ENCODE peak calls at places on chromosomes 3 and 15, in nine cellular contexts. T is breast epithelium, A is WERI-Rb-1, X is heart right ventricle, S is H1, Z is DND-41, L is GM12878, R is left lung, O is gastrocnemius medialis. G is an unnamed sample.
A peak's percentile ranks its signal among the peaks of the same experiment; 100 is the strongest.

GRCh38 chr3:120080836-120081235 is 13.4 kb downstream of the GSK3B start:
- DNase-seq in X (no peak), Z (no peak), L (no peak), A (no peak), S (no peak), O (no peak), R (no peak), T (no peak), G (no peak)

GRCh38 chr15:51224428-51224827 is 114.0 kb downstream of the CYP19A1 start:
- DNase-seq in T (no peak), A (no peak), R (no peak), Z (no peak), O (no peak), X (no peak), L (no peak), S (no peak), G (no peak)

GRCh38 chr3:181173227-181173626 is 183.7 kb upstream of the DNAJC19 start:
- DNase-seq in R (no peak), Z (no peak), X (no peak), T (no peak), O (no peak), A (no peak), L (no peak), S (no peak), G (no peak)

GRCh38 chr3:14122301-14122700 is 2.4 kb downstream of the CHCHD4 start:
- DNase-seq in R (no peak), T (no peak), X (no peak), S (no peak), A (no peak), L (no peak), O (no peak), Z (no peak), G (no peak)

GRCh38 chr3:58386966-58387365 is 46.7 kb downstream of the PDHB start:
- DNase-seq in A (no peak), T (no peak), R (no peak), S (no peak), L (no peak), Z (no peak), O (no peak), X (peak; percentile 46), G (no peak)

GRCh38 chr3:73546961-73547360 is 77.8 kb downstream of the PDZRN3 start:
- DNase-seq in A (no peak), S (no peak), X (no peak), R (no peak), O (no peak), L (no peak), Z (no peak), T (peak; percentile 23), G (no peak)

GRCh38 chr3:45347329-45348000 is 40.9 kb upstream of the LARS2 start:
- DNase-seq in A (no peak), Z (no peak), S (no peak), L (no peak), O (no peak), R (no peak), X (no peak), T (no peak), G (no peak)

GRCh38 chr3:33883538-33884203 is 85.2 kb downstream of the PDCD6IP start:
- DNase-seq in S (no peak), R (no peak), A (peak; percentile 20), Z (peak; percentile 17), O (no peak), T (no peak), L (no peak), X (peak; percentile 24), G (no peak)

GRCh38 chr3:10982782-10983181 is 9.8 kb upstream of the SLC6A1 start:
- DNase-seq in R (no peak), T (no peak), S (no peak), A (no peak), L (no peak), X (no peak), Z (no peak), O (no peak), G (no peak)

GRCh38 chr15:63417721-63418120 is 36.1 kb upstream of the CA12 start:
- DNase-seq in L (no peak), A (no peak), S (no peak), Z (no peak), R (no peak), O (no peak), X (no peak), T (no peak), G (no peak)

GRCh38 chr15:50229336-50229735 is 36.2 kb downstream of the HDC start:
- DNase-seq in L (no peak), O (no peak), T (no peak), S (no peak), Z (no peak), A (no peak), R (no peak), X (no peak), G (no peak)

GRCh38 chr15:73153024-73153423 is 100.8 kb downstream of the NEO1 start:
- DNase-seq in S (no peak), L (no peak), T (no peak), X (no peak), O (peak; percentile 8), R (no peak), Z (no peak), A (no peak), G (no peak)

GRCh38 chr15:73150831-73151230 is 98.6 kb downstream of the NEO1 start:
- DNase-seq in R (no peak), X (no peak), A (no peak), S (no peak), O (no peak), T (no peak), L (no peak), Z (no peak), G (no peak)

GRCh38 chr15:73153447-73153846 is 101.2 kb downstream of the NEO1 start:
- DNase-seq in O (no peak), L (no peak), T (no peak), R (no peak), X (no peak), Z (no peak), S (no peak), A (no peak), G (no peak)

GRCh38 chr15:73156431-73157191 is 104.3 kb downstream of the NEO1 start:
- DNase-seq in L (no peak), T (no peak), Z (no peak), O (no peak), X (no peak), R (no peak), A (no peak), S (no peak), G (no peak)
- TF ChIP-seq CTCF in L (peak; percentile 10), T (no peak), Z (no peak), O (no peak), X (no peak), R (no peak), A (no peak), S (peak; percentile 29), G (no peak)

GRCh38 chr3:107958151-107958550 is 132.7 kb downstream of the CD47 start:
- DNase-seq in T (no peak), Z (no peak), A (no peak), O (no peak), X (no peak), R (no peak), L (no peak), S (no peak), G (no peak)

GRCh38 chr3:107959767-107960166 is 131.1 kb downstream of the CD47 start:
- DNase-seq in R (no peak), Z (no peak), L (no peak), O (no peak), X (no peak), S (no peak), T (no peak), A (no peak), G (no peak)

GRCh38 chr3:107957506-107957905 is 133.3 kb downstream of the CD47 start:
- DNase-seq in R (no peak), L (no peak), T (no peak), Z (no peak), X (no peak), O (no peak), A (no peak), S (no peak), G (no peak)

GRCh38 chr3:107954845-107955244 is 136.0 kb downstream of the CD47 start:
- DNase-seq in L (no peak), Z (peak; percentile 38), T (no peak), O (no peak), X (no peak), S (no peak), A (no peak), R (no peak), G (no peak)

GRCh38 chr3:107956991-107957467 is 133.8 kb downstream of the CD47 start:
- DNase-seq in X (peak; percentile 81), L (no peak), R (peak; percentile 74), A (no peak), O (peak; percentile 58), S (no peak), Z (no peak), T (peak; percentile 77), G (peak; percentile 37)
- H3K4me3 ChIP-seq in X (peak overlapping the region; percentile 8), L (no peak overlapping the region), R (no peak overlapping the region), A (no peak overlapping the region), O (peak overlapping the region; percentile 29), S (no peak overlapping the region), Z (no peak overlapping the region), T (peak overlapping the region; percentile 31), G (no peak overlapping the region)

GRCh38 chr15:20355256-20355868 is 186.2 kb downstream of the GOLGA6L6 start:
- DNase-seq in T (no peak), R (no peak), O (no peak), L (no peak), Z (no peak), X (no peak), A (no peak), S (no peak), G (peak; percentile 21)
- H3K9me3 ChIP-seq in T (peaks cover 11% of the 10 kb centered on the region), R (no peaks in the 10 kb centered on the region), O (no peaks in the 10 kb centered on the region), L (no peaks in the 10 kb centered on the region), Z (no peaks in the 10 kb centered on the region), X (no peaks in the 10 kb centered on the region), A (no peaks in the 10 kb centered on the region), S (peaks cover 27% of the 10 kb centered on the region), G (peaks cover 75% of the 10 kb centered on the region)

GRCh38 chr3:42489937-42490227 is 12.6 kb upstream of the VIPR1 start:
- DNase-seq in S (no peak), T (peak; percentile 14), X (no peak), O (no peak), R (no peak), L (no peak), A (no peak), Z (no peak), G (no peak)

GRCh38 chr3:42486814-42487569 is 15.5 kb upstream of the VIPR1 start:
- DNase-seq in R (no peak), T (no peak), L (no peak), X (no peak), O (no peak), S (no peak), A (no peak), Z (no peak), G (no peak)

GRCh38 chr3:42490243-42490642 is 12.2 kb upstream of the VIPR1 start:
- DNase-seq in X (peak; percentile 63), S (no peak), T (peak; percentile 88), O (no peak), Z (no peak), A (no peak), L (peak; percentile 77), R (peak; percentile 86), G (no peak)

GRCh38 chr3:42489116-42489936 is 13.1 kb upstream of the VIPR1 start:
- DNase-seq in X (no peak), T (peak; percentile 26), A (no peak), O (no peak), R (no peak), L (no peak), Z (no peak), S (no peak), G (no peak)

DNA sequence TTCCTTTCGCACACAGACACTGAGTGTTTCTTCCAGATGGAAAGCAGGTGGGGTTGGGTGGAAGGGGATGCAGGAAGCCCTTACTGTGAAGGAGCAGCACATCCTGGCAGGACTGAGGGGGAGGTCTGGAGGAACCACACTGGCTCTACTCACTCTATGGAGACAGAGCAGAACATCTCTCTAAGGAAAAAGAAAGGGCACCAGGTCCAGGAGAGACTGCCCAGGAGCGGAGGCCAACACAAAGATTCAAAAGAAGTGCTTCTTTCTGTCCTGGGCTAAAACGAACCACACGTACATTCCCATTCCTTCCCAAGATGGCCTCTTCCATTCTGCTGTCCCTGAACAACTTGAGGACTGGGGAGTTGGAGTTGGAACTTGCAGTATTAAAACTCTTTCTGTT is 13.8 kb upstream of the VIPR1 start:
- DNase-seq in L (no peak), X (no peak), O (no peak), R (no peak), S (no peak), Z (no peak), A (no peak), T (no peak), G (no peak)
- TF ChIP-seq CTCF in L (no peak), X (no peak), O (no peak), R (no peak), S (no peak), Z (no peak), A (no peak), T (no peak), G (no peak)